ENCODE peak calls at places on chromosomes 2 and 18, in five cellular contexts. D is neuronal stem cell, A is mesenchymal stem cell, Y is IMR-90, V is H9. W is an unnamed sample.

GRCh38 chr2:171923206-171923605 is 945 bp downstream of the HAT1 start:
- DNase-seq in D (no peak), A (peak; percentile 64), Y (peak; percentile 38), V (no peak), W (peak; percentile 62)

GRCh38 chr2:212548459-212548815 is 9.8 kb upstream of the ERBB4 start:
- DNase-seq in Y (peak; percentile 28), A (peak; percentile 62), D (no peak), V (no peak), W (peak; percentile 33)

GRCh38 chr18:49562481-49563129 is 748 bp downstream of the LIPG start:
- DNase-seq in V (peak; percentile 50), Y (no peak), D (no peak), A (peak; percentile 66), W (no peak)

GRCh38 chr18:57915241-57915640 is 112.1 kb upstream of the ATP8B1 start:
- DNase-seq in A (peak; percentile 14), V (no peak), Y (peak; percentile 92), D (no peak), W (no peak)

GRCh38 chr2:216687111-216687510 is 8.2 kb downstream of the IGFBP5 start:
- DNase-seq in V (no peak), A (no peak), D (no peak), Y (no peak), W (no peak)

GRCh38 chr2:140658766-140659165 is 1472.0 kb downstream of the LRP1B start:
- DNase-seq in D (no peak), Y (no peak), A (no peak), V (no peak), W (no peak)

GRCh38 chr18:73556904-73557303 is 590.7 kb downstream of the FBXO15 start:
- DNase-seq in D (no peak), V (no peak), Y (no peak), A (no peak), W (no peak)

GRCh38 chr2:25165992-25166618 is 2.3 kb downstream of the POMC start:
- DNase-seq in Y (no peak), A (no peak), D (no peak), V (peak; percentile 79), W (peak; percentile 76)

GRCh38 chr2:25684577-25684976 is 11.2 kb upstream of the DTNB start:
- DNase-seq in Y (no peak), A (no peak), V (no peak), D (no peak), W (no peak)

GRCh38 chr18:60943297-60943696 is 389.9 kb upstream of the CDH20 start:
- DNase-seq in V (no peak), Y (no peak), D (no peak), A (no peak), W (no peak)

GRCh38 chr18:46538376-46538775 is 118.6 kb downstream of the LOXHD1 start:
- DNase-seq in Y (no peak), V (no peak), A (no peak), D (no peak), W (no peak)

GRCh38 chr2:166413255-166413654 is 37.5 kb upstream of the SCN9A start:
- DNase-seq in A (no peak), D (no peak), V (no peak), Y (peak; percentile 69), W (no peak)

GRCh38 chr2:110747522-110748488 is 15.4 kb downstream of the ACOXL start:
- DNase-seq in D (no peak), A (no peak), Y (no peak), V (no peak), W (no peak)

GRCh38 chr2:33498291-33498956 is 22.0 kb downstream of the RASGRP3 start:
- DNase-seq in A (peak; percentile 43), D (no peak), Y (no peak), V (no peak), W (peak; percentile 55)

GRCh38 chr2:241036964-241037421 is 38.6 kb downstream of the SNED1 start:
- DNase-seq in A (no peak), Y (no peak), V (no peak), D (no peak), W (no peak)

GRCh38 chr2:240888890-240889573 is 6.9 kb downstream of the MAB21L4 start:
- DNase-seq in V (no peak), Y (no peak), A (no peak), D (no peak), W (no peak)

GRCh38 chr2:202152104-202152771 is 79.2 kb downstream of the KIAA2012 start:
- DNase-seq in V (no peak), A (no peak), D (no peak), Y (peak; percentile 67), W (no peak)

GRCh38 chr2:120299024-120299423 is 46.4 kb downstream of the RALB start:
- DNase-seq in Y (no peak), A (no peak), V (no peak), D (no peak), W (peak; percentile 20)

GRCh38 chr18:45353530-45353929 is 261.7 kb upstream of the SLC14A2 start:
- DNase-seq in Y (no peak), D (no peak), V (no peak), A (no peak), W (no peak)

GRCh38 chr2:223760838-223761502 is 76.4 kb downstream of the AP1S3 start:
- DNase-seq in Y (peak; percentile 89), D (no peak), A (peak; percentile 89), V (peak; percentile 47), W (peak; percentile 6)

GRCh38 chr2:9613291-9613690 is 17.5 kb downstream of the YWHAQ start:
- DNase-seq in D (no peak), Y (peak; percentile 91), V (no peak), A (peak; percentile 82), W (no peak)

GRCh38 chr2:97858442-97858841 is 137.3 kb downstream of the TMEM131 start:
- DNase-seq in V (no peak), D (no peak), Y (no peak), A (peak; percentile 42), W (no peak)

GRCh38 chr2:120710256-120710655 is 25.4 kb upstream of the GLI2 start:
- DNase-seq in D (no peak), A (peak; percentile 87), Y (peak; percentile 79), V (no peak), W (no peak)

GRCh38 chr18:8471373-8471772 is 137.9 kb upstream of the RAB12 start:
- DNase-seq in Y (no peak), A (no peak), V (no peak), D (no peak), W (no peak)

GRCh38 chr2:73257425-73258125 is 23.5 kb downstream of the CCT7 start:
- DNase-seq in D (no peak), A (no peak), Y (no peak), V (no peak), W (no peak)

GRCh38 chr2:225076125-225076524 is 33.9 kb upstream of the DOCK10 start:
- DNase-seq in D (no peak), A (no peak), Y (peak; percentile 32), V (no peak), W (no peak)

GRCh38 chr2:71156531-71156930 is 26.1 kb downstream of the MPHOSPH10 start:
- DNase-seq in Y (peak; percentile 23), D (no peak), V (no peak), A (peak; percentile 2), W (no peak)

GRCh38 chr2:198767694-198768093 is 690.0 kb downstream of the SATB2 start:
- DNase-seq in Y (no peak), A (no peak), V (no peak), D (no peak), W (no peak)

GRCh38 chr2:198762456-198762855 is 695.3 kb downstream of the SATB2 start:
- DNase-seq in V (no peak), D (no peak), Y (no peak), A (no peak), W (no peak)

GRCh38 chr2:198763793-198764192 is 693.9 kb downstream of the SATB2 start:
- DNase-seq in V (no peak), Y (no peak), A (no peak), D (no peak), W (no peak)
- H2AFZ ChIP-seq in V (no peak overlapping the region), Y (no peak overlapping the region), A (no peak overlapping the region), D (no peak overlapping the region), W (no peak overlapping the region)

GRCh38 chr2:168748461-168748860 is 54.0 kb upstream of the NOSTRIN start:
- DNase-seq in V (no peak), Y (no peak), D (no peak), A (no peak), W (no peak)

GRCh38 chr2:168749264-168749663 is 53.2 kb upstream of the NOSTRIN start:
- DNase-seq in D (no peak), Y (no peak), V (no peak), A (no peak), W (no peak)

GRCh38 chr2:168740788-168741187 is 61.6 kb upstream of the NOSTRIN start:
- DNase-seq in Y (no peak), D (no peak), V (no peak), A (no peak), W (no peak)

GRCh38 chr2:168742258-168742932 is 60.0 kb upstream of the NOSTRIN start:
- DNase-seq in Y (no peak), D (no peak), A (no peak), V (no peak), W (no peak)

GRCh38 chr2:168744844-168745243 is 57.6 kb upstream of the NOSTRIN start:
- DNase-seq in D (no peak), A (no peak), Y (no peak), V (no peak), W (no peak)
- H3K79me1 ChIP-seq in D (no peaks in the 10 kb centered on the region), A (peaks cover 3% of the 10 kb centered on the region), Y (no peaks in the 10 kb centered on the region), V (no peaks in the 10 kb centered on the region), W (no peaks in the 10 kb centered on the region)

DNA sequence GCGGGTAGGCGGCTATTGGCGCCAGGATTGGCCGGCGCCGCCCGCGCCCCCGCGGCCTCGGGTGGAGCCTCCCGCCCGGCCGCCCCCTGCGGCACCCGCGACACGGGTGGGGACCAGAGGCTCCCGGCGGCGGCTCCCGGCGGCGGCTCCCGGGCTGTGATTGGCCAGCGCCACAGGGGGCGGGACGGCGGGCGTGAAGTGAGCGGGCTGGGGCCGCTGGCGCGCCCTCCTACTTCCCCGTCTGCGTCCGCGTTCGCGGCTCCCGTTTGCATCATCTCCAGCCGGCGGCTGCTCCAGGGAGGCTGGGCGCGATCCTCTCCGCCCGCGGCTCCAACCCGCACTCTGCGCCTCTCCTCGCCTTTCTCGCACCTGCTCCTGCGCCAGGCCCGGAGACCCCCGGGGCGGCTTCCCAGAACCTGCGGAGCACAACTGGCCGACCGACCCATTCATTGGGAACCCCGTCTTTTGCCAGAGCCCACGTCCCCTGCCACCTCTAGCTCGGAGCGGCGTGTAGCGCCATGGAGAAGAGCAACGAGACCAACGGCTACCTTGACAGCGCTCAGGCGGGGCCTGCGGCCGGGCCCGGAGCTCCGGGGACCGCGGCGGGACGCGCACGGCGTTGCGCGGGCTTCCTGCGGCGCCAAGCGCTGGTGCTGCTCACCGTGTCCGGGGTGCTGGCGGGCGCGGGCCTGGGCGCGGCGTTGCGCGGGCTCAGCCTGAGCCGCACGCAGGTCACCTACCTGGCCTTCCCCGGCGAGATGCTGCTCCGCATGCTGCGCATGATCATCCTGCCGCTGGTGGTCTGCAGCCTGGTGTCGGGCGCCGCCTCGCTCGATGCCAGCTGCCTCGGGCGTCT is at the start of gene SLC1A4:
- DNase-seq in V (peak; percentile 57), A (peak; percentile 89), D (no peak), Y (peak; percentile 88), W (peak; percentile 77)
- H2AFZ ChIP-seq in V (no peak within 1 kb of the TSS), A (peak within 1 kb of the TSS; percentile 79), D (peak within 1 kb of the TSS; percentile 97), Y (peak within 1 kb of the TSS; percentile 92), W (peak within 1 kb of the TSS; percentile 71)

GRCh38 chr2:235008584-235009044 is 56.8 kb downstream of the SH3BP4 start:
- DNase-seq in A (no peak), D (no peak), V (no peak), Y (no peak), W (peak; percentile 74)

GRCh38 chr2:235011929-235012631 is 60.3 kb downstream of the SH3BP4 start:
- DNase-seq in A (no peak), Y (no peak), V (no peak), D (peak; percentile 65), W (no peak)

GRCh38 chr2:235011607-235011928 is 59.8 kb downstream of the SH3BP4 start:
- DNase-seq in Y (no peak), A (no peak), D (no peak), V (peak; percentile 57), W (no peak)

GRCh38 chr2:235009081-235009480 is 57.3 kb downstream of the SH3BP4 start:
- DNase-seq in Y (no peak), V (no peak), D (no peak), A (no peak), W (no peak)

GRCh38 chr2:235010117-235010729 is 58.4 kb downstream of the SH3BP4 start:
- DNase-seq in A (no peak), Y (no peak), V (no peak), D (no peak), W (no peak)
- H3K79me1 ChIP-seq in A (no peaks in the 10 kb centered on the region), Y (peaks cover 83% of the 10 kb centered on the region), V (peaks cover 4% of the 10 kb centered on the region), D (peaks cover 17% of the 10 kb centered on the region), W (peaks cover 9% of the 10 kb centered on the region)

W was measured in trophoblast cell.